ENCODE peak calls at places on chromosome 19, in six cellular contexts. R, Y, W, C, S and J are unnamed samples. For H3K4me1, the result is how much of the 10 kb centered on the place peaks cover.

GRCh38 chr19:42176649-42176989 is 40.9 kb downstream of the DEDD2 start:
- DNase-seq in R (no peak), Y (no peak), W (no peak), C (no peak), S (no peak), J (no peak)

GRCh38 chr19:30064021-30064699 is 122.1 kb downstream of the URI1 start:
- DNase-seq in R (peak), Y (no peak), W (no peak), C (no peak), S (no peak), J (no peak)

GRCh38 chr19:33064778-33065550 is at the start of gene RHPN2:
- DNase-seq in R (peak), Y (peak), W (peak), C (peak), S (peak), J (no peak)

GRCh38 chr19:2048959-2049740 is 1.9 kb downstream of the MKNK2 start:
- DNase-seq in R (peak), Y (no peak), W (no peak), C (peak), S (peak), J (no peak)

GRCh38 chr19:23065306-23065705 is 51.5 kb upstream of the ZNF730 start:
- DNase-seq in R (no peak), Y (no peak), W (no peak), C (no peak), S (no peak), J (no peak)

GRCh38 chr19:42540071-42540553 is 11.8 kb upstream of the CEACAM1 start:
- DNase-seq in R (no peak), Y (peak), W (no peak), C (no peak), S (no peak), J (no peak)

GRCh38 chr19:53865918-53866696 is 1.6 kb upstream of the MYADM start:
- DNase-seq in R (peak), Y (peak), W (peak), C (no peak), S (peak), J (no peak)

GRCh38 chr19:480016-480855 is 16.1 kb upstream of the MADCAM1 start:
- DNase-seq in R (peak), Y (peak), W (peak), C (no peak), S (peak), J (no peak)

GRCh38 chr19:34128558-34129250 is 43.6 kb upstream of the LSM14A start:
- DNase-seq in R (no peak), Y (no peak), W (no peak), C (no peak), S (no peak), J (no peak)

GRCh38 chr19:1863638-1864479 is 480 bp upstream of the KLF16 start:
- DNase-seq in R (peak), Y (peak), W (peak), C (peak), S (peak), J (no peak)

GRCh38 chr19:32101206-32101605 is 244.2 kb upstream of the ZNF507 start:
- DNase-seq in R (no peak), Y (no peak), W (no peak), C (no peak), S (no peak), J (no peak)

GRCh38 chr19:30076101-30076551 is 134.1 kb downstream of the URI1 start:
- DNase-seq in R (no peak), Y (no peak), W (no peak), C (no peak), S (peak), J (no peak)

GRCh38 chr19:5002143-5002542 is 33.2 kb downstream of the KDM4B start:
- DNase-seq in R (no peak), Y (no peak), W (no peak), C (no peak), S (no peak), J (no peak)
- H3K27ac ChIP-seq in R (no peak), Y (peak), W (no peak), C (no peak), S (no peak), J (no peak)

GRCh38 chr19:40659116-40659515 is 31.3 kb downstream of the NUMBL start:
- DNase-seq in R (no peak), Y (no peak), W (no peak), C (no peak), S (no peak), J (no peak)

GRCh38 chr19:40659566-40659965 is 30.9 kb downstream of the NUMBL start:
- DNase-seq in R (no peak), Y (no peak), W (no peak), C (no peak), S (no peak), J (no peak)

GRCh38 chr19:40661616-40662015 is 28.8 kb downstream of the NUMBL start:
- DNase-seq in R (no peak), Y (no peak), W (no peak), C (no peak), S (no peak), J (no peak)

GRCh38 chr19:40662925-40663711 is 27.3 kb downstream of the NUMBL start:
- DNase-seq in R (peak), Y (peak), W (peak), C (peak), S (peak), J (peak)

GRCh38 chr19:40658031-40658430 is 32.4 kb downstream of the NUMBL start:
- DNase-seq in R (no peak), Y (no peak), W (no peak), C (no peak), S (no peak), J (no peak)
- H3K4me1 ChIP-seq in R (under half), Y (under half), W (under half), C (under half), S (under half), J (under half)

GRCh38 chr19:12954150-12954962 is 2.7 kb downstream of the GADD45GIP1 start:
- DNase-seq in R (no peak), Y (no peak), W (no peak), C (peak), S (no peak), J (no peak)

GRCh38 chr19:12956446-12957388 is at the start of gene GADD45GIP1:
- DNase-seq in R (peak), Y (peak), W (peak), C (peak), S (peak), J (no peak)

GRCh38 chr19:12952488-12953455 is 4.3 kb downstream of the GADD45GIP1 start:
- DNase-seq in R (no peak), Y (peak), W (peak), C (no peak), S (peak), J (no peak)

GRCh38 chr19:12953456-12954149 is 3.4 kb downstream of the GADD45GIP1 start:
- DNase-seq in R (no peak), Y (no peak), W (no peak), C (no peak), S (no peak), J (no peak)

DNA sequence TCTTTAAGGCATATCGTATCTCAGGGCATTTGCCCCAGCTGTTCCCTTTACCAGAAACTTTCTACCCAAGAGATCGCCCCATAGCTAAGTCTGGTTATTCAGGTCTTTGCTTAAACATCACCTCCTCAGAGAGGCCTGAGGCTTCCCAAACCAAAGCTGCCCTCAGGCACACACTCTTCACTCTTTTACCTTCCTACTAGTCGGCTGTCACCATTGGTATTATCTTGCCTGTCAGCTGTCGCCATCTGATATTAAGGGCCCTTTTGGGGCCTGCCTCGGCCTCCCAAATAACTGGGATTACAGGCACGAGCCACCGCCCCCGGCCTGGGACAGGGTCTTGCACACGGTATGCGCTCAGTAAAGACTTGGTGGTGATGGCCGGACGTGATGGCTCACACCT is 1.0 kb downstream of the GADD45GIP1 start:
- DNase-seq in R (no peak), Y (no peak), W (no peak), C (no peak), S (no peak), J (no peak)
- H3K27ac ChIP-seq in R (peak), Y (peak), W (no peak), C (peak), S (no peak), J (peak)

GRCh38 chr19:18841400-18841799 is 9.6 kb downstream of the UPF1 start:
- DNase-seq in R (no peak), Y (no peak), W (no peak), C (no peak), S (no peak), J (no peak)
- H3K4me1 ChIP-seq in R (half or more), Y (under half), W (half or more), C (under half), S (under half), J (half or more)

DNA sequence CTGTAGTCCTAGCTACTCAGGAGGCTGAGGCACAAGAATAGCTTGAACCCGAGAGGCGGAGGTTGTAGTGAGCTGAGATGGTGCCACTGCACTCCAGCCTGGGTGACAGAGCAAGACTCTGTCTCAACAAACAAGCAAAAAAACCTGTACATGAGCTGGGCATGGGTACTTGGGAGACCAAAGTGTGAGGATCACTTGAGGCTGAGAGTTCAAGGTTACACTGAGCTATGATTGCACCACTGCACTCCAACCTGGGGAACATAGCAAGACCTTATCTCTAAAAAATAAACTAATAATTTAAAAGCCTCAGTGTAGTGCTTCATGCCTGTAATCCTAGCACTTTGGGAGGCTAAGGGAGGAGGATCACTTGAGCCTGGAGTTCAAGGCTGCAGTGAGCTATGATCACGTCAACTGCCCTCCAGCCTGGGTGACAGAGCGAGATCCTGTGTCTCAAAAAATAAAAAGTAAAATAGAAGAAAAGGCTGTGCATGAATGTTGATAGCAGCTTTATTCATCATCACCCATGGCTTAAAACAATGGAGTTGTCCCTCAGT is 12.3 kb upstream of the DOCK6 start:
- DNase-seq in R (no peak), Y (no peak), W (no peak), C (no peak), S (no peak), J (no peak)
- H3K27ac ChIP-seq in R (no peak), Y (no peak), W (no peak), C (no peak), S (no peak), J (no peak)

GRCh38 chr19:46862974-46863632 is 2.3 kb downstream of the ARHGAP35 start:
- DNase-seq in R (peak), Y (no peak), W (no peak), C (no peak), S (no peak), J (no peak)
- H3K4me1 ChIP-seq in R (under half), Y (under half), W (half or more), C (half or more), S (under half), J (under half)

GRCh38 chr19:17322854-17323253 is 11.8 kb downstream of the ANO8 start:
- DNase-seq in R (no peak), Y (no peak), W (no peak), C (no peak), S (no peak), J (no peak)
- H3K27ac ChIP-seq in R (no peak), Y (no peak), W (no peak), C (no peak), S (no peak), J (no peak)